ENCODE peak calls at places on chromosomes 12 and 14, in five cellular contexts. L is astrocyte of the spinal cord; V is A172; M is cerebellum; K is CD4-positive, alpha-beta memory T cell. N is an unnamed sample.
A peak's percentile ranks its signal among the peaks of the same experiment; 100 is the strongest.

GRCh38 chr14:90666571-90666970 is 149.7 kb downstream of the TTC7B start:
- DNase-seq in L (no peak), V (no peak), M (no peak), K (no peak), N (no peak)

GRCh38 chr12:121767525-121768016 is 25.9 kb downstream of the RHOF start:
- DNase-seq in L (peak; percentile 81), V (no peak), M (peak; percentile 80), K (no peak), N (no peak)

GRCh38 chr12:90859591-90859990 is 95.4 kb downstream of the CCER1 start:
- DNase-seq in L (no peak), V (no peak), M (no peak), K (no peak), N (no peak)

GRCh38 chr14:64649383-64649998 is 54.7 kb upstream of the PLEKHG3 start:
- DNase-seq in L (peak; percentile 50), V (no peak), M (no peak), K (no peak), N (no peak)

GRCh38 chr12:10365716-10366433 is 24.0 kb downstream of the KLRK1 start:
- DNase-seq in L (peak; percentile 35), V (no peak), M (peak; percentile 4), K (no peak), N (peak; percentile 82)

GRCh38 chr12:131860472-131861260 is 32.5 kb downstream of the MMP17 start:
- DNase-seq in L (peak; percentile 59), V (peak; percentile 83), M (no peak), K (peak; percentile 31), N (peak; percentile 90)

GRCh38 chr12:91940322-91940721 is 205.3 kb downstream of the BTG1 start:
- DNase-seq in L (no peak), V (no peak), M (no peak), K (no peak), N (no peak)

GRCh38 chr12:30988887-30989286 is 62.3 kb downstream of the TSPAN11 start:
- DNase-seq in L (no peak), V (no peak), M (no peak), K (no peak), N (no peak)

GRCh38 chr14:23365353-23366162 is 586 bp upstream of the EFS start:
- DNase-seq in L (peak; percentile 13), V (no peak), M (no peak), K (no peak), N (no peak)

GRCh38 chr12:132448453-132448800 is 41.5 kb upstream of the FBRSL1 start:
- DNase-seq in L (no peak), V (no peak), M (no peak), K (no peak), N (no peak)